ENCODE peak calls at places on chromosomes 12 and 14, in six cellular contexts. C is keratinocyte, W is PC-3, R is HepG2, T is mammary epithelial cell, O is neural progenitor cell. J is an unnamed sample.

GRCh38 chr12:10663869-10664268 is 10.0 kb downstream of the STYK1 start:
- DNase-seq in O (no peak), W (peak), C (no peak), T (no peak), R (no peak), J (no peak)

GRCh38 chr12:108349245-108349644 is 10.1 kb upstream of the CMKLR1 start:
- DNase-seq in O (no peak), W (no peak), T (no peak), C (no peak), R (no peak), J (no peak)

GRCh38 chr12:78863482-78864427 is 819 bp upstream of the SYT1 start:
- DNase-seq in R (no peak), O (peak), C (no peak), T (peak), W (peak), J (peak)

GRCh38 chr12:14167005-14167628 is 185.7 kb upstream of the GRIN2B start:
- DNase-seq in T (peak), C (no peak), O (peak), R (peak), W (peak), J (peak)

GRCh38 chr12:58593557-58594304 is 326.6 kb downstream of the LRIG3 start:
- DNase-seq in W (peak), T (no peak), R (no peak), O (no peak), C (no peak), J (no peak)

GRCh38 chr14:60349663-60350365 is 100.8 kb downstream of the PPM1A start:
- DNase-seq in R (peak), W (peak), O (peak), C (no peak), T (peak), J (peak)

GRCh38 chr14:44027397-44027796 is 479.7 kb downstream of the FSCB start:
- DNase-seq in O (no peak), T (no peak), R (no peak), W (no peak), C (no peak), J (no peak)

GRCh38 chr12:111437816-111438454 is 32.2 kb downstream of the SH2B3 start:
- DNase-seq in R (no peak), O (no peak), W (peak), T (peak), C (peak), J (peak)

GRCh38 chr14:99531221-99532096 is 50.2 kb downstream of the CCNK start:
- DNase-seq in C (no peak), W (no peak), T (no peak), O (peak), R (no peak), J (no peak)

GRCh38 chr12:97109441-97109840 is 202.4 kb downstream of the NEDD1 start:
- DNase-seq in R (no peak), O (no peak), T (no peak), W (no peak), C (no peak), J (no peak)

GRCh38 chr14:105487449-105487985 is 831 bp downstream of the CRIP1 start:
- DNase-seq in R (no peak), T (no peak), O (peak), C (no peak), W (no peak), J (peak)
- TF ChIP-seq EZH2 in R (no peak), T (no peak), O (no peak), C (no peak), W (no peak), J (no peak)

GRCh38 chr14:105489607-105490317 is 1.3 kb upstream of the TEDC1 start:
- DNase-seq in T (peak), R (peak), C (no peak), W (peak), O (peak), J (peak)

GRCh38 chr14:105492051-105492965 is 1.3 kb downstream of the TEDC1 start:
- DNase-seq in R (no peak), C (no peak), O (no peak), W (no peak), T (no peak), J (no peak)

GRCh38 chr14:105490318-105490571 is 801 bp upstream of the TEDC1 start:
- DNase-seq in W (no peak), R (no peak), C (no peak), O (no peak), T (no peak), J (no peak)

GRCh38 chr14:105491366-105492006 is 440 bp downstream of the TEDC1 start:
- DNase-seq in R (peak), C (no peak), W (peak), T (peak), O (peak), J (peak)

GRCh38 chr14:105490572-105491365 is at the start of gene TEDC1:
- DNase-seq in O (peak), C (peak), R (peak), W (peak), T (peak), J (peak)
- TF ChIP-seq EZH2 in O (no peak), C (peak), R (no peak), W (no peak), T (no peak), J (no peak)

GRCh38 chr12:46830731-46831334 is 5.0 kb upstream of the SLC38A4 start:
- DNase-seq in W (no peak), R (no peak), O (peak), C (no peak), T (peak), J (no peak)

GRCh38 chr12:46835785-46836184 is 10.0 kb upstream of the SLC38A4 start:
- DNase-seq in W (no peak), O (no peak), C (no peak), T (no peak), R (no peak), J (no peak)

GRCh38 chr12:46832084-46832704 is 6.4 kb upstream of the SLC38A4 start:
- DNase-seq in C (no peak), T (no peak), O (peak), R (no peak), W (no peak), J (no peak)

GRCh38 chr12:46825526-46826414 is at the start of gene SLC38A4:
- DNase-seq in O (peak), W (no peak), R (peak), T (no peak), C (no peak), J (peak)

GRCh38 chr12:46831335-46832083 is 5.7 kb upstream of the SLC38A4 start:
- DNase-seq in T (no peak), C (no peak), R (no peak), O (peak), W (no peak), J (no peak)
- TF ChIP-seq EZH2 in T (no peak), C (no peak), R (no peak), O (peak), W (no peak), J (no peak)

DNA sequence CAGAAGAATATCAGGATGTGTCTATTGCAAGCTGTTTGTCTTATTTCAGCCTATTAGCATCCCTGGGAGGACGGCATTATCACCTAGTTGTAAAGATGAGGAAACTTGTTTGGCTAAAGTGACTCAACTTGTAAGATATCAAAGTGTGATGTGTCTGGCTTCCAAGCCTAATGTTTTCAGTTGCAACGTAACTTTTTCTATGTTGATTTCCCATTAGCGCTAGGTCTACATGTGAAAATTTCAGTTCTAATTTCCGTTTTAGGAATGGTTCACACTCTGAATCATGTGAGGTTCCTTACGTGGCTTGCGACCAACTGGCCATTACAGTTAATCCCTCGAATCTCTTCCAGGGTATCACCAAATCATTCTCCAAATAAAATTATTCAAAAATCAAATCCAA is 58.0 kb downstream of the LLPH start:
- DNase-seq in C (no peak), R (no peak), W (no peak), T (no peak), O (no peak), J (no peak)
- TF ChIP-seq EZH2 in C (no peak), R (no peak), W (no peak), T (no peak), O (no peak), J (no peak)

GRCh38 chr14:74202113-74202512 is 37.1 kb upstream of the VSX2 start:
- DNase-seq in C (no peak), W (no peak), T (no peak), R (no peak), O (no peak), J (no peak)

GRCh38 chr14:74203546-74203945 is 35.7 kb upstream of the VSX2 start:
- DNase-seq in O (peak), T (no peak), W (no peak), R (no peak), C (no peak), J (no peak)

GRCh38 chr14:74204481-74204880 is 34.8 kb upstream of the VSX2 start:
- DNase-seq in T (no peak), C (no peak), R (no peak), W (no peak), O (peak), J (no peak)

DNA sequence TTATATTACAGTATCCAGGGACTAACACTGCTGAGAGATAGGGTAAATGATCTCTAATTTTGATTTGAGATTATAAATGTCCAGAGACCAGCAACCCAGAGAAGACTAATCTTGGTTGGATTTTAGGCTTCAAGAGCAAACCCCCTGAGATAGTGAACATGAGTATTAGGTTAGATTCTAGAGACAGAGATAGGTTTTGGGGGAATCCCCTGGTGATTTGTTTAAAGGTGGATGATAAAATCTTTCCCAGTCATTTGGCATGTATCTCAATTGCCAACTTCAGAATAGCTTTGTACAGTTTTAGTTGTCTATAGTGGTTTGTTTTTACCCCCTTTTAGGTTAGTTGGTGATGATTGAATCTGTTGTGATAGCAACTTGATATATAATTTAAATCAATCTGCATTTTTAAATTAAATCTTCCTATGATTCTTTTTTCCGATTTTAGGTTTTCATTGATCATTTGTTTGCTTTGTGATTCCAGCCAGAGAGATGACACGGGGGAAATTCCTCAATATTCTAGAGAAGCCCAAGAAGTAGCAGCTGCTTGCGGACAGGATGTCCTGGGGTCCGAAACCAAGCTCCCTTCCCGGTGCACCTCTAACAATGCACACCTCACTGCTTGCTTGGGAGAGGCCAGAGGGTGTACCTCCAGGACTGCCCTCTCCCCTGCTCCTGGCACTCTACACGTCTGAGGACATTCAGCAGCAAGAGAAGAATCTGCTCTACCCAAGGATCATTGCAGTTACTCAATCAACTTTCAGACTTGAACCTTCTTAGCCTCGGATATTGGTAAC is 40.6 kb upstream of the VSX2 start:
- DNase-seq in R (no peak), T (no peak), O (no peak), C (no peak), W (no peak), J (no peak)
- TF ChIP-seq EZH2 in R (no peak), T (no peak), O (no peak), C (no peak), W (no peak), J (no peak)

DNA sequence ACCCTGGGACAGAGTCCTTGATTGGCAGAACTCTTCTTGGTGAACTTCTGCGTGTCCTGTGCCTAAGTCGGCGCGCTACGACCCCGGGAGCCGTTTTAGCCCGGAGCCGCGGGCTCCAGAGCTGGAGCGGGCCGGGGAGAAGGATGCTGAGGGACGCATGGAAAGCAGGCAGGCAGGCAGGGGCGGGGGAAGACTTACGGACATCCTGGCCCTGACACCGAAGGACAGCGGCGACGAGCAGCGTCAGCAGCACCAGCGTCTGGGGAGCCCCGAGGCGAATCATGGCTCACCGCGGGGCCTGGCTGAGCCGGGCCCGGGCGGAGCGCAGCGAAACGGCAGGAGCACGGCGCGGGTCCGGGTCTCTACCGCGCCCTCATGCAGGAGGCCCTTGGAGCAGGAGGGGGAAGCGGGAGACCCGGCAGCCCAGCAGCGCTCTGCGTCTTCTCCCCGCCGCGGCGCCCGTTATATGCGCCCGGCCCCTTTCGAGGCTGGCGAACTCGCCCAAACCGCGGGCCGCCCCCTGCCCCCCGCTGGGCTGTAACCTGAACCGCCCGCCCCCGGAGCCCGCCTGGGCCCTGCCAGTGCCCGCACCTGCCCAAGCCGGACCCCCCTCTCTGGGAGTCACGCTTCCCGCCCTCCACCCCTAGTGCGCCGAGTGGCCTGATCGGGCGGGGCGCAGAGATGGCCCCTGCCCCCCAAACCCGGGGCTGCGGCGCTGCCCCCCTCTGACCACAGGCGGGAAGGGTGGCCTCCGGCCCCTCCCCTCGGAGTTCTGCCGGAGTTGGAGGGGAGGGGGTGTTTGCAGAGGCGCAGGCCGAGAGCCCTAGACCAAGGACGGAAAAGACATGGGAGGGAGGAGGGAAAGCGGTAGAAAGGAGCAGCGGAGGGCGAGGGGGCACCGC is at the start of gene COL2A1:
- DNase-seq in W (peak), C (no peak), T (peak), R (no peak), O (peak), J (no peak)
- TF ChIP-seq EZH2 in W (peak), C (peak), T (no peak), R (no peak), O (no peak), J (no peak)

GRCh38 chr14:53968756-53969155 is 12.1 kb upstream of the BMP4 start:
- DNase-seq in T (no peak), R (no peak), O (no peak), C (no peak), W (no peak), J (no peak)

GRCh38 chr14:53962954-53963490 is 6.4 kb upstream of the BMP4 start:
- DNase-seq in W (no peak), R (no peak), T (no peak), C (no peak), O (no peak), J (no peak)

GRCh38 chr14:53967606-53968005 is 11.0 kb upstream of the BMP4 start:
- DNase-seq in W (peak), C (no peak), R (no peak), O (no peak), T (no peak), J (no peak)

GRCh38 chr14:53964249-53964648 is 7.6 kb upstream of the BMP4 start:
- DNase-seq in C (no peak), O (no peak), T (no peak), W (no peak), R (no peak), J (no peak)

DNA sequence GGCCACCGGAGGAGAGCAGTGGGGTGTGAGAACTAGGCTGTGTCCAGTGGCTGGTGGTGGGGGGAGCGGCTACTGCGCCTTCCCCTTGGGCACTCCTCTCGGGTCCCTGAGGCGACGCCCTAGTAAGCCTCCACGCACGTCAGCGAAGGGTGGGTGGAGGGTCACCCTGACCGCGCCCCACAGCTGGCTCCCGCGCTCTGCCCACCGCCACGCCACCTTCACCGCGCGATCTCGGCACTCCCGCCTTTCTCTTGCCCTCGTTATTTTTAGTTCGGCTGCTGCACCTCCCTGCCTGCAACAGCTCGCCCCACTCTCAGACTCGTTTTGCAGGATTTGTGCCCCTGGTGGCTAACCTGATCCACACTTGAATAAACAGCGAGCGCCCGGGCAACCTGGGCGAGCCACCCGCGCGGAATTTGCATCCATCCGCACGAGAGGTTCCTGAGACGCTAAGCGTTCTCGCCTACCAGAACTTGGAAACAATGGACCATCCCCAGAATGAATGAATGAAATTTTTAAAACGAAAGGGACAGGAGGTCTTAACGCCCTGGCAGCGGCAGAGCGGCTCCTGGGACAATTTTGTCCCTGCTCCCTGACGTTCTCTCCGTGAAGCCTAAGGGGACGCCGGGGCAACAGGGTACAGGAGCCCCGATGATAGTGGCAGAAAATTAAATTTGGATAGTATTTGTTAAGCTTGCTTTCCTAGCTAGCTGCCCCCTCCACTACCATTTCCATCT is 7.0 kb upstream of the BMP4 start:
- DNase-seq in W (peak), C (no peak), O (peak), R (no peak), T (no peak), J (peak)
- TF ChIP-seq EZH2 in W (no peak), C (peak), O (no peak), R (no peak), T (no peak), J (no peak)

GRCh38 chr14:53955234-53955556 is 1.4 kb downstream of the BMP4 start:
- DNase-seq in T (no peak), W (no peak), R (no peak), C (no peak), O (no peak), J (no peak)
- TF ChIP-seq EZH2 in T (no peak), W (no peak), R (no peak), C (no peak), O (peak), J (no peak)

J was measured in PC-9.